ENCODE peak calls at places on chromosomes 11 and 22, in eight cellular contexts. M is fibroblast of villous mesenchyme, I is HepG2, V is HFF-Myc, B is cardiac fibroblast, F is fibroblast of pulmonary artery, G is fibroblast of lung, N is NB4. E is an unnamed sample.

GRCh38 chr11:111299111-111300026 is 1.0 kb downstream of the POU2AF3 start:
- DNase-seq in N (no peak), B (peak), V (no peak), G (peak), I (peak), M (peak), F (peak), E (peak)

GRCh38 chr11:63404536-63404935 is 35.0 kb downstream of the SLC22A9 start:
- DNase-seq in B (no peak), F (no peak), V (no peak), G (no peak), I (peak), M (peak), N (no peak), E (peak)

GRCh38 chr11:78187366-78188011 is 937 bp downstream of the KCTD21 start:
- DNase-seq in I (no peak), G (no peak), F (no peak), V (no peak), M (no peak), N (no peak), B (no peak), E (no peak)

GRCh38 chr11:28833169-28833568 is 725.0 kb downstream of the METTL15 start:
- DNase-seq in V (no peak), B (no peak), F (no peak), I (no peak), N (no peak), G (no peak), M (no peak), E (no peak)

GRCh38 chr11:115982666-115983065 is 478.5 kb upstream of the CADM1 start:
- DNase-seq in N (no peak), I (no peak), M (no peak), B (no peak), G (no peak), F (no peak), V (no peak), E (no peak)

GRCh38 chr11:119044708-119045107 is 12.3 kb downstream of the HYOU1 start:
- DNase-seq in M (no peak), V (no peak), B (no peak), F (no peak), G (no peak), I (no peak), N (no peak), E (no peak)

GRCh38 chr11:111851636-111852035 is 19.7 kb downstream of the ALG9 start:
- DNase-seq in F (peak), V (no peak), G (peak), I (peak), N (peak), M (peak), B (peak), E (no peak)

GRCh38 chr11:111718436-111719325 is 47.5 kb downstream of the PPP2R1B start:
- DNase-seq in B (peak), N (no peak), V (no peak), G (peak), M (peak), F (peak), I (peak), E (no peak)

GRCh38 chr11:67492801-67493547 is 10.1 kb downstream of the AIP start:
- DNase-seq in M (no peak), B (no peak), I (no peak), V (no peak), F (no peak), G (no peak), N (peak), E (peak)

GRCh38 chr11:86161373-86162255 is 82.9 kb upstream of the EED start:
- DNase-seq in G (no peak), V (no peak), F (no peak), B (no peak), N (peak), M (no peak), I (no peak), E (no peak)

DNA sequence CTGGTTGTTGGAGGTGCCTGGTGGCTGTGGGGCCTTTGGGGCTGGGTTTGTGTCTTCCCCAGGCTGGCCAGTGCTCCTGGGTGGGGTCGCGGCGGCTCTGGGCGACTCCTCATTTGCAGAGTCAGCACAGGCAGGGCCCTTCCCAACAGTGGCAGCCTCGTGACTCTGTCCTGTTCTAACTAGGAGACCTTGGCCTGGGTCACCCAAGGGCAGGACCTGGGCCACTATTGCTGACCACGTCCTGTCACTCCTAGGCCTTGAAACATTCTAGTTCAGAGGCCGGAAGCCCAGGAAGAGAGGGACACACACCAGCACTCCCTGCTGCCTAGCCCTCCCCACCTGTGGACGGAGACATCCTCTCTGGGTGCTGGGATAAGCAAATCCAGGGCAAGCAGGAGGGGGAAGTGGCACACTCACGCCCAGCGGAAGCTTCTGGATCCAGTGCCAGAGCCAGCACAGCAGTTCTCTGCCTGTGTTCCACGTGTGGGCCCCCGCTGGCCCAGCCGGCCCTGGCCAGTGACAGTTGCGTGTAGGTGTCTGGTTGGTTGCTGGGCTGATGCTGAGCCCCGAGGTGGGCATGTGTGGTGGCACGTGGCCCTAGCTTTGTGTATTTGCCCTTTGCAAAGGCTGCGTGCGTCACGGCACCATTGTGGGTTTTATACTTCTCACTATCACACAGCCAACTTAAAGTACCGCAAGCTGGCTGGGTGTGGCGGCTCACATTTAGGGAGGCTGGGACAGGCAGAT is 4.3 kb upstream of the CHID1 start:
- DNase-seq in I (peak), M (no peak), V (no peak), N (no peak), B (no peak), F (no peak), G (no peak), E (no peak)
- TF ChIP-seq CTCF in I (peak), M (no peak), V (no peak), N (no peak), B (no peak), F (no peak), G (no peak), E (no peak)

DNA sequence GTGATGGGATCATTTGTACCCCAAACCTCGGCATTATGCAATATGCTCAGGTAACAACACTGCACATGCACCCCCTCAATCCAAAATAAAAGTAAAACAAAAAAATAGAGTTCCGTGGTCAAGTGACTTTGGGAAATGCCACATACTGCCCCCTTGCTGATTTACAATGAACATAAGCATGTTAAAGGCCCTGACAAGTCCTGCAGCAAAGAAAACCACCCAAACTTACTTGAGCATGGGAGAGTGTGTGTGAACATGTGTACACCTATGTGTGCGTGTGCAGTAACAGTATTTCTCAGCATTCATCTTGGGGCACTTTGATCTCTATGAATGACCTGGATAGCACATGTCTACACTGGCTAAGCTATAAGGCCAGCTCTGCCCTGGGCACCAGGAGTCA is 15.8 kb upstream of the IGSF22 start:
- DNase-seq in F (no peak), N (no peak), B (no peak), V (no peak), G (no peak), I (no peak), M (no peak), E (no peak)
- TF ChIP-seq CTCF in F (no peak), N (no peak), B (no peak), V (no peak), G (no peak), I (peak), M (no peak), E (no peak)

GRCh38 chr11:13249992-13250391 is 27.6 kb upstream of the BMAL1 start:
- DNase-seq in V (no peak), G (peak), B (peak), F (peak), N (no peak), I (no peak), M (no peak), E (peak)
- TF ChIP-seq CTCF in V (peak), G (no peak), B (peak), F (peak), N (no peak), I (no peak), M (peak), E (no peak)

DNA sequence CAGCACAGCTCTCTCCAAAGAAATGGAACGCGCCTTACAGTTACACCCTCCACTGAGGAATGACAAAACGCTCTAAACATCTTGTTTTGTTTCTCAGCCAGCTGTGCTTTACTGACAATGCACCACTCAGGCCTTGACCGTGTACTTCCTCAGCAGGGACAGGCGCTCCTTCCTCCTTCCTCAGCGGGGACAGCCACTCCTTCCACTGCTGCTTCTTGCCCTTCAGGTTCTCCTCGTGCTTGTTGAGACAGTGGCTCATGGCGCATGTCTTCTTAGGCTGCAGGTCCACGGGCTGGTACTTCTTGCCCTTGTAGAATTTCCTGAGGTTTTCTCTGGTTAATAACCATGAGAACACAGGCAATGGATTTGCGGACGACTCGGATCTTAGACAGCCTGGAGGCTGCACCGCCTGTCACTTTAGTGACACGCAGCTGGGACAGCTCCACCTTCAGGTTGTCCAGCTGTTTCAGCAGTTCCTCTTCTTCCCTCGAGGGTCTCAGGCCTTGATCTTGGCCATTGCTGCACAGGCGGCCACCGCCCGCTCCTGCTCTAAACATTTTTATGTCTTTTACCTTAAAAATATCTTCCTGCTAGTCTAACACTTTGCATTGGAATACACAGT is 613.8 kb downstream of the BRD1 start:
- DNase-seq in M (no peak), I (no peak), F (no peak), N (no peak), V (no peak), G (no peak), B (no peak), E (peak)
- TF ChIP-seq CTCF in M (no peak), I (no peak), F (no peak), N (peak), V (no peak), G (no peak), B (no peak), E (no peak)

DNA sequence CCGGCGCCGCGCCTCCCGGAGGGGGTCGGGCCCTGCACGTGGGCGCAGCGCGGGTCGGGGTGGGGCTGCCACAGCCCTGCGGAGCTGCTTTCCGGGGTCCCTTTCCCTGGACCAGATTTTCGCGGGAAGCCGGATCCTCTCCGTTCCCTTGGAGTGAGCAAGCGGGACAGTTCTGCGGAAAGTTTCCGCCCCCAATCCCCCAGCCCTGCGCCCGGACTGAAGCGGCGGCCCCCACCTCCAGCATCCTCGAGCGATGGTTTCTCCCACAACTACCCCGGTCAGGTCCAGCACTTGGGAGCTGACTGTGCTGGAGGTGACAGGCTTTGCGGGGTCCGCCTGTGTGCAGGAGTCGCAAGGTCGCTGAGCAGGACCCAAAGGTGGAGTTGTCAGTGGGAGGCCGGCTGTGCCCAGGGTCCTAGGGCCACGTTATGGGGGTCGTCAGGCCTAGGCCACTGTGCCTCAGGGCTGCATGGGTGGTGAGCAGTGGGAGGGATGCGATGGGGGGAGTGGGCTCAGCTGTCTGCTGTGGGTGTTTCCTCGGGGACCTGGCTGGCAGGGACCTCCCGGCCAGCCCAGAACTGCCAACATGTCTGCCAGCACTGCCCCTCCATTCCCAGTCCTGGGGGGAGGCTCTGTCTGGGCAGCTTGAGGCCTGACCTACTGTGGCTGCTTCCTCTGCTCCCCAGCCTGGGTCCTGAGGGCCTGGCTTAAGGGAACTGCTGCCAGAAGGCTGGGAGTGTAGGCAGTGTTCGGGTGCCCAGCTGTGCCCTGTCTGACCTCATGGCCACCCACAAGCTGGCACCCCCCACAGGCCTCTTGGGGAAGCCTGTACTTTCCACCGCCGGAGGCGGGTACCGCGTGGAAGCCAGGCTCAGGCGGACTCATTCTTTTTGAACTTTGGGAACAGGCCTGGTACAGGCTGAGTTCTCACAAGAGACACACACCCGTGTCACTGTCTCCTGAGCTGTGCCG is 726 bp downstream of the ST3GAL4 start:
- DNase-seq in G (no peak), B (no peak), I (peak), N (peak), F (no peak), V (no peak), M (no peak), E (no peak)
- TF ChIP-seq CTCF in G (no peak), B (peak), I (no peak), N (no peak), F (no peak), V (no peak), M (no peak), E (no peak)

GRCh38 chr11:1029686-1030085 is 6.8 kb downstream of the MUC6 start:
- DNase-seq in M (no peak), B (no peak), F (no peak), I (no peak), N (peak), V (no peak), G (no peak), E (no peak)
- TF ChIP-seq CTCF in M (no peak), B (no peak), F (no peak), I (peak), N (no peak), V (no peak), G (no peak), E (no peak)

DNA sequence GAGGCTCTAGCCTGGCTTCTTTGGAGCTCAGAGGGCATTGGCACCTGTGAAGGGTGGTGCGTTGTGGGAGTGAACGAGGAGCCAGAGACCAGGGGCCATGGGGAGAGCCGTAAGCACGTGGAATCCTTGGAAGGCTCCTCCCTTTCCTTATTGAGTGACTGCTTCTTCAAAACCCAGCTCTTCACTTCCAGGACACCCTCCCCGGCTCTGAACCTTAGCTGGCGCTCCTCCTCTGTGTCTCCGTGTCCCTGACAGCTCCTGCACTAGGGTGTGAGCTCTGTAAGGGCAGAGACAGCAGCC is 26.3 kb downstream of the POLR3H start:
- DNase-seq in B (no peak), I (no peak), V (no peak), G (no peak), F (no peak), N (no peak), M (no peak), E (no peak)
- TF ChIP-seq CTCF in B (no peak), I (no peak), V (no peak), G (no peak), F (no peak), N (no peak), M (no peak), E (no peak)

GRCh38 chr11:31340903-31341572 is 28.5 kb downstream of the DCDC1 start:
- DNase-seq in G (peak), B (peak), I (peak), F (peak), M (peak), V (no peak), N (peak), E (peak)
- TF ChIP-seq CTCF in G (peak), B (peak), I (peak), F (peak), M (peak), V (peak), N (peak), E (peak)

GRCh38 chr11:120914021-120914420 is 109.9 kb upstream of the TBCEL start:
- DNase-seq in N (no peak), B (no peak), V (no peak), I (no peak), M (no peak), F (no peak), G (no peak), E (no peak)

GRCh38 chr11:120912504-120912903 is 111.4 kb upstream of the TBCEL start:
- DNase-seq in F (peak), N (peak), V (peak), G (peak), I (peak), M (peak), B (peak), E (peak)

GRCh38 chr11:120909676-120910215 is 114.2 kb upstream of the TBCEL start:
- DNase-seq in N (no peak), M (no peak), V (no peak), B (no peak), G (no peak), I (no peak), F (no peak), E (no peak)

GRCh38 chr11:120911943-120912342 is 112.0 kb upstream of the TBCEL start:
- DNase-seq in M (no peak), F (no peak), N (no peak), I (no peak), G (no peak), B (no peak), V (no peak), E (no peak)

DNA sequence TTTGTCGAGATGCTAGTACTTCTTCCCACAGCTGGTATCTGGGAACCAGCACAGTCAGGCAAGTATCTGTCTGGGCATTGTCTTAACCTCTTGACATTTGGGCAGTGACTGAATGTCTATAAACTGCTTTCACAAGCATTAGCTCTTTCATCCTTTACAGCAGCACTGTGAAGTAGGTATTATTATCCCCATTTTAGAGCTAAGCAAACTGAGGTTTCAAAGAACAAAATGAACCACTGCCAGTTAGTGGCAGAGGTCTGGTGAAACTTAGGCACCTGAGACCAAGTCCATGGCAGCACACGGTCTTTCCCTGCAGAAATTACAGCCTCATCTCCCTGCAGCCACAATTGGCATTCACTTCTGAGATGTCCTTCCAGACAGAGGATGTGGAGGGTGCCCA is 111.0 kb upstream of the TBCEL start:
- DNase-seq in B (no peak), N (no peak), F (no peak), G (no peak), M (no peak), V (no peak), I (no peak), E (no peak)
- TF ChIP-seq CTCF in B (no peak), N (no peak), F (no peak), G (no peak), M (no peak), V (no peak), I (no peak), E (no peak)

GRCh38 chr11:114015117-114015516 is 40.2 kb downstream of the HTR3A start:
- DNase-seq in I (no peak), N (no peak), V (no peak), F (no peak), B (no peak), G (no peak), M (no peak), E (no peak)
- TF ChIP-seq CTCF in I (no peak), N (no peak), V (no peak), F (no peak), B (no peak), G (no peak), M (no peak), E (no peak)